ENCODE peak calls at places on chromosomes 7 and 10, in seven cellular contexts. H is DMS53, Y is SHP77, J is neural progenitor cell, L is hippocampal formation, R is H9, F is fibroblast of the conjunctiva. S is an unnamed sample.
A peak's percentile ranks its signal among the peaks of the same experiment; 100 is the strongest.

GRCh38 chr10:85679061-85679460 is 687.5 kb downstream of the GRID1 start:
- DNase-seq in R (no peak), F (no peak), Y (no peak), H (no peak), J (no peak), L (no peak), S (no peak)

GRCh38 chr10:112915590-112916572 is 34.2 kb upstream of the TCF7L2 start:
- DNase-seq in Y (no peak), R (no peak), H (peak; percentile 62), L (no peak), J (no peak), F (peak; percentile 20), S (no peak)

GRCh38 chr10:35343739-35344138 is 7.4 kb downstream of the CCNY start:
- DNase-seq in H (no peak), R (no peak), J (no peak), Y (no peak), L (no peak), F (no peak), S (no peak)

GRCh38 chr7:35254496-35255416 is 856 bp upstream of the TBX20 start:
- DNase-seq in R (no peak), L (no peak), F (no peak), Y (no peak), H (peak; percentile 79), J (peak; percentile 67), S (no peak)

GRCh38 chr7:4406288-4407058 is 275.6 kb upstream of the FOXK1 start:
- DNase-seq in H (peak; percentile 14), R (no peak), J (no peak), Y (peak; percentile 8), L (no peak), F (no peak), S (no peak)

GRCh38 chr7:17033245-17033644 is 151.5 kb upstream of the AGR3 start:
- DNase-seq in F (no peak), Y (no peak), L (no peak), H (no peak), R (no peak), J (no peak), S (no peak)

GRCh38 chr10:122461367-122461728 is at the start of gene HTRA1:
- DNase-seq in Y (no peak), H (peak; percentile 77), F (peak; percentile 55), R (peak; percentile 66), J (peak; percentile 89), L (peak; percentile 91), S (peak; percentile 71)

GRCh38 chr10:122078965-122079401 is 90.0 kb downstream of the TACC2 start:
- DNase-seq in L (no peak), H (no peak), F (no peak), Y (no peak), R (no peak), J (no peak), S (no peak)

GRCh38 chr10:71835671-71836593 is 15.1 kb downstream of the PSAP start:
- DNase-seq in Y (no peak), L (peak; percentile 91), H (no peak), R (no peak), J (peak; percentile 34), F (peak; percentile 94), S (peak; percentile 84)

GRCh38 chr7:25294624-25295023 is 66.3 kb upstream of the NPVF start:
- DNase-seq in H (no peak), F (no peak), Y (no peak), R (no peak), J (no peak), L (no peak), S (no peak)

GRCh38 chr10:58667658-58668310 is 155.1 kb downstream of the BICC1 start:
- DNase-seq in Y (no peak), J (no peak), F (no peak), H (peak; percentile 16), L (no peak), R (no peak), S (no peak)

GRCh38 chr10:34473174-34474059 is 341.7 kb downstream of the PARD3 start:
- DNase-seq in L (no peak), Y (no peak), F (no peak), J (no peak), R (no peak), H (peak; percentile 53), S (no peak)

GRCh38 chr10:78623577-78624215 is 445.1 kb upstream of the ZMIZ1 start:
- DNase-seq in Y (no peak), H (peak; percentile 90), J (no peak), R (no peak), F (peak; percentile 2), L (no peak), S (no peak)

GRCh38 chr7:37495574-37496184 is 47.0 kb upstream of the ELMO1 start:
- DNase-seq in F (peak; percentile 16), R (no peak), Y (no peak), H (peak; percentile 54), L (no peak), J (peak; percentile 43), S (no peak)

GRCh38 chr10:15744217-15744865 is 24.6 kb upstream of the ITGA8 start:
- DNase-seq in Y (peak; percentile 45), R (peak; percentile 67), H (peak; percentile 80), L (no peak), F (peak; percentile 47), J (peak; percentile 85), S (no peak)

GRCh38 chr10:30722956-30723355 is 93.4 kb upstream of the LYZL2 start:
- DNase-seq in L (no peak), F (no peak), H (no peak), Y (no peak), J (no peak), R (no peak), S (no peak)

GRCh38 chr10:14374745-14375445 is 44.2 kb upstream of the FRMD4A start:
- DNase-seq in Y (no peak), R (no peak), H (peak; percentile 16), L (no peak), F (no peak), J (no peak), S (no peak)

GRCh38 chr7:114921636-114922150 is at the start of gene MDFIC:
- DNase-seq in Y (no peak), H (peak; percentile 41), F (no peak), R (peak; percentile 59), J (peak; percentile 39), L (no peak), S (no peak)

GRCh38 chr7:81256991-81257390 is 338.1 kb upstream of the SEMA3C start:
- DNase-seq in R (no peak), J (peak; percentile 35), L (no peak), H (peak; percentile 30), F (no peak), Y (no peak), S (no peak)

GRCh38 chr10:4059471-4060138 is 274.6 kb upstream of the KLF6 start:
- DNase-seq in J (no peak), H (no peak), Y (no peak), R (no peak), F (no peak), L (no peak), S (no peak)

GRCh38 chr10:86711957-86712708 is 43.8 kb downstream of the LDB3 start:
- DNase-seq in L (peak; percentile 54), Y (peak; percentile 10), R (peak; percentile 63), H (peak; percentile 77), F (no peak), J (peak; percentile 67), S (peak; percentile 36)

GRCh38 chr10:91614254-91614624 is 18.6 kb downstream of the PPP1R3C start:
- DNase-seq in F (peak; percentile 84), J (no peak), Y (no peak), R (no peak), L (no peak), H (no peak), S (no peak)

GRCh38 chr10:13184726-13185514 is 23.6 kb downstream of the MCM10 start:
- DNase-seq in F (no peak), H (no peak), Y (no peak), R (no peak), L (no peak), J (no peak), S (no peak)

GRCh38 chr7:50791921-50792341 is 9.2 kb upstream of the GRB10 start:
- DNase-seq in Y (no peak), L (no peak), F (peak; percentile 47), H (peak; percentile 48), J (peak; percentile 9), R (no peak), S (no peak)

GRCh38 chr7:156989766-156990535 is 20.5 kb downstream of the MNX1 start:
- DNase-seq in Y (no peak), L (no peak), R (no peak), J (no peak), F (no peak), H (no peak), S (no peak)